ENCODE peak calls at places on chromosomes 4 and X, in seven cellular contexts. One of them, this sample, is unnamed.

GRCh38 chr4:96126227-96126626 is 286.3 kb downstream of the PDHA2 start:
- DNase-seq in LNCaP clone FGC: no peak
- DNase-seq in choroid plexus epithelial cell: no peak
- DNase-seq in lower lobe of right lung: no peak
- DNase-seq in progenitor cell of endocrine pancreas: no peak
- DNase-seq in cardiac fibroblast: no peak
- DNase-seq in fibroblast of pulmonary artery: no peak
- DNase-seq in this sample: no peak

GRCh38 chr4:113468165-113469022 is 293.1 kb downstream of the CAMK2D start:
- DNase-seq in fibroblast of pulmonary artery: peak; percentile 100
- DNase-seq in LNCaP clone FGC: no peak
- DNase-seq in choroid plexus epithelial cell: peak; percentile 100
- DNase-seq in lower lobe of right lung: peak; percentile 73
- DNase-seq in cardiac fibroblast: peak; percentile 100
- DNase-seq in progenitor cell of endocrine pancreas: no peak
- DNase-seq in this sample: peak; percentile 52

GRCh38 chr4:173801876-173802713 is 272.1 kb upstream of the HAND2 start:
- DNase-seq in lower lobe of right lung: no peak
- DNase-seq in cardiac fibroblast: no peak
- DNase-seq in progenitor cell of endocrine pancreas: no peak
- DNase-seq in fibroblast of pulmonary artery: peak; percentile 7
- DNase-seq in choroid plexus epithelial cell: no peak
- DNase-seq in LNCaP clone FGC: no peak
- DNase-seq in this sample: no peak

GRCh38 chrX:40403757-40404156 is 177.0 kb upstream of the ATP6AP2 start:
- DNase-seq in choroid plexus epithelial cell: no peak
- DNase-seq in fibroblast of pulmonary artery: no peak
- DNase-seq in lower lobe of right lung: no peak
- DNase-seq in LNCaP clone FGC: no peak
- DNase-seq in cardiac fibroblast: no peak
- DNase-seq in progenitor cell of endocrine pancreas: no peak
- DNase-seq in this sample: no peak

GRCh38 chr4:142091085-142091513 is 454.7 kb downstream of the IL15 start:
- DNase-seq in cardiac fibroblast: peak; percentile 100
- DNase-seq in choroid plexus epithelial cell: peak; percentile 83
- DNase-seq in LNCaP clone FGC: no peak
- DNase-seq in lower lobe of right lung: no peak
- DNase-seq in fibroblast of pulmonary artery: peak; percentile 100
- DNase-seq in progenitor cell of endocrine pancreas: no peak
- DNase-seq in this sample: peak; percentile 23

GRCh38 chrX:96425204-96425603 is 259.4 kb upstream of the DIAPH2 start:
- DNase-seq in fibroblast of pulmonary artery: peak; percentile 20
- DNase-seq in progenitor cell of endocrine pancreas: no peak
- DNase-seq in cardiac fibroblast: no peak
- DNase-seq in choroid plexus epithelial cell: no peak
- DNase-seq in LNCaP clone FGC: no peak
- DNase-seq in lower lobe of right lung: no peak
- DNase-seq in this sample: no peak

GRCh38 chrX:123203772-123204171 is 19.7 kb downstream of the GRIA3 start:
- DNase-seq in choroid plexus epithelial cell: no peak
- DNase-seq in progenitor cell of endocrine pancreas: no peak
- DNase-seq in lower lobe of right lung: no peak
- DNase-seq in LNCaP clone FGC: no peak
- DNase-seq in cardiac fibroblast: no peak
- DNase-seq in fibroblast of pulmonary artery: no peak
- DNase-seq in this sample: no peak

GRCh38 chr4:28177641-28178040 is 1317.0 kb downstream of the STIM2 start:
- DNase-seq in choroid plexus epithelial cell: no peak
- DNase-seq in LNCaP clone FGC: no peak
- DNase-seq in progenitor cell of endocrine pancreas: no peak
- DNase-seq in cardiac fibroblast: no peak
- DNase-seq in fibroblast of pulmonary artery: no peak
- DNase-seq in lower lobe of right lung: no peak
- DNase-seq in this sample: no peak

GRCh38 chr4:76969941-76970529 is 20.5 kb downstream of the SEPTIN11 start:
- DNase-seq in cardiac fibroblast: no peak
- DNase-seq in progenitor cell of endocrine pancreas: no peak
- DNase-seq in LNCaP clone FGC: no peak
- DNase-seq in fibroblast of pulmonary artery: no peak
- DNase-seq in lower lobe of right lung: no peak
- DNase-seq in choroid plexus epithelial cell: no peak
- DNase-seq in this sample: no peak

GRCh38 chr4:152508386-152508785 is 27.5 kb downstream of the FBXW7 start:
- DNase-seq in choroid plexus epithelial cell: no peak
- DNase-seq in cardiac fibroblast: no peak
- DNase-seq in fibroblast of pulmonary artery: no peak
- DNase-seq in lower lobe of right lung: no peak
- DNase-seq in LNCaP clone FGC: no peak
- DNase-seq in progenitor cell of endocrine pancreas: no peak
- DNase-seq in this sample: no peak

GRCh38 chrX:95764972-95765451 is 919.6 kb upstream of the DIAPH2 start:
- DNase-seq in choroid plexus epithelial cell: peak; percentile 56
- DNase-seq in progenitor cell of endocrine pancreas: peak; percentile 11
- DNase-seq in lower lobe of right lung: no peak
- DNase-seq in LNCaP clone FGC: peak; percentile 52
- DNase-seq in cardiac fibroblast: peak; percentile 62
- DNase-seq in fibroblast of pulmonary artery: peak; percentile 64
- DNase-seq in this sample: no peak

GRCh38 chr4:169117591-169118081 is 107.6 kb upstream of the CBR4 start:
- DNase-seq in cardiac fibroblast: peak; percentile 89
- DNase-seq in LNCaP clone FGC: no peak
- DNase-seq in choroid plexus epithelial cell: peak; percentile 70
- DNase-seq in fibroblast of pulmonary artery: peak; percentile 72
- DNase-seq in progenitor cell of endocrine pancreas: no peak
- DNase-seq in lower lobe of right lung: no peak
- DNase-seq in this sample: no peak

GRCh38 chr4:38625508-38625907 is 38.5 kb upstream of the KLF3 start:
- DNase-seq in progenitor cell of endocrine pancreas: no peak
- DNase-seq in fibroblast of pulmonary artery: no peak
- DNase-seq in lower lobe of right lung: no peak
- DNase-seq in choroid plexus epithelial cell: no peak
- DNase-seq in cardiac fibroblast: no peak
- DNase-seq in LNCaP clone FGC: no peak
- DNase-seq in this sample: no peak

GRCh38 chrX:15749642-15750610 is 11.9 kb downstream of the CA5B start:
- DNase-seq in progenitor cell of endocrine pancreas: no peak
- DNase-seq in choroid plexus epithelial cell: no peak
- DNase-seq in cardiac fibroblast: peak; percentile 30
- DNase-seq in fibroblast of pulmonary artery: no peak
- DNase-seq in lower lobe of right lung: peak; percentile 44
- DNase-seq in LNCaP clone FGC: no peak
- DNase-seq in this sample: no peak

GRCh38 chr4:78534286-78534955 is 17.1 kb upstream of the ANXA3 start:
- DNase-seq in progenitor cell of endocrine pancreas: no peak
- DNase-seq in lower lobe of right lung: no peak
- DNase-seq in choroid plexus epithelial cell: no peak
- DNase-seq in LNCaP clone FGC: no peak
- DNase-seq in cardiac fibroblast: no peak
- DNase-seq in fibroblast of pulmonary artery: no peak
- DNase-seq in this sample: peak; percentile 77

GRCh38 chrX:13094374-13094773 is 50.0 kb upstream of the FAM9C start:
- DNase-seq in cardiac fibroblast: no peak
- DNase-seq in choroid plexus epithelial cell: no peak
- DNase-seq in lower lobe of right lung: no peak
- DNase-seq in progenitor cell of endocrine pancreas: no peak
- DNase-seq in fibroblast of pulmonary artery: no peak
- DNase-seq in LNCaP clone FGC: no peak
- DNase-seq in this sample: no peak

GRCh38 chrX:122866527-122866926 is 317.6 kb upstream of the GRIA3 start:
- DNase-seq in choroid plexus epithelial cell: peak; percentile 83
- DNase-seq in LNCaP clone FGC: no peak
- DNase-seq in lower lobe of right lung: no peak
- DNase-seq in cardiac fibroblast: peak; percentile 93
- DNase-seq in progenitor cell of endocrine pancreas: no peak
- DNase-seq in fibroblast of pulmonary artery: peak; percentile 79
- DNase-seq in this sample: no peak

GRCh38 chrX:19839770-19840254 is 47.6 kb downstream of the SH3KBP1 start:
- DNase-seq in progenitor cell of endocrine pancreas: no peak
- DNase-seq in fibroblast of pulmonary artery: no peak
- DNase-seq in choroid plexus epithelial cell: no peak
- DNase-seq in LNCaP clone FGC: no peak
- DNase-seq in cardiac fibroblast: no peak
- DNase-seq in lower lobe of right lung: no peak
- DNase-seq in this sample: no peak

GRCh38 chr4:189261475-189261874 is 679.2 kb upstream of the FRG1 start:
- DNase-seq in LNCaP clone FGC: no peak
- DNase-seq in cardiac fibroblast: no peak
- DNase-seq in lower lobe of right lung: no peak
- DNase-seq in choroid plexus epithelial cell: no peak
- DNase-seq in progenitor cell of endocrine pancreas: no peak
- DNase-seq in fibroblast of pulmonary artery: no peak
- DNase-seq in this sample: no peak

GRCh38 chr4:6986067-6986780 is 56.9 kb upstream of the TADA2B start:
- DNase-seq in cardiac fibroblast: peak; percentile 83
- DNase-seq in progenitor cell of endocrine pancreas: no peak
- DNase-seq in choroid plexus epithelial cell: peak; percentile 86
- DNase-seq in lower lobe of right lung: peak; percentile 64
- DNase-seq in fibroblast of pulmonary artery: peak; percentile 75
- DNase-seq in LNCaP clone FGC: no peak
- DNase-seq in this sample: no peak
- TF ChIP-seq CTCF in cardiac fibroblast: no peak
- TF ChIP-seq CTCF in progenitor cell of endocrine pancreas: peak; percentile 10
- TF ChIP-seq CTCF in choroid plexus epithelial cell: no peak
- TF ChIP-seq CTCF in lower lobe of right lung: no peak
- TF ChIP-seq CTCF in fibroblast of pulmonary artery: no peak
- TF ChIP-seq CTCF in LNCaP clone FGC: no peak
- TF ChIP-seq CTCF in this sample: no peak

GRCh38 chr4:128298852-128299251 is 11.2 kb upstream of the PGRMC2 start:
- DNase-seq in lower lobe of right lung: no peak
- DNase-seq in cardiac fibroblast: no peak
- DNase-seq in choroid plexus epithelial cell: no peak
- DNase-seq in fibroblast of pulmonary artery: no peak
- DNase-seq in progenitor cell of endocrine pancreas: no peak
- DNase-seq in LNCaP clone FGC: no peak
- DNase-seq in this sample: no peak
- TF ChIP-seq CTCF in lower lobe of right lung: no peak
- TF ChIP-seq CTCF in cardiac fibroblast: no peak
- TF ChIP-seq CTCF in choroid plexus epithelial cell: no peak
- TF ChIP-seq CTCF in fibroblast of pulmonary artery: no peak
- TF ChIP-seq CTCF in progenitor cell of endocrine pancreas: no peak
- TF ChIP-seq CTCF in LNCaP clone FGC: no peak
- TF ChIP-seq CTCF in this sample: no peak

GRCh38 chr4:84594724-84595123 is 11.8 kb downstream of the CDS1 start:
- DNase-seq in lower lobe of right lung: no peak
- DNase-seq in choroid plexus epithelial cell: no peak
- DNase-seq in progenitor cell of endocrine pancreas: no peak
- DNase-seq in fibroblast of pulmonary artery: no peak
- DNase-seq in cardiac fibroblast: no peak
- DNase-seq in LNCaP clone FGC: no peak
- DNase-seq in this sample: no peak

GRCh38 chr4:84596826-84597225 is 13.9 kb downstream of the CDS1 start:
- DNase-seq in lower lobe of right lung: peak; percentile 71
- DNase-seq in fibroblast of pulmonary artery: no peak
- DNase-seq in cardiac fibroblast: no peak
- DNase-seq in LNCaP clone FGC: no peak
- DNase-seq in progenitor cell of endocrine pancreas: no peak
- DNase-seq in choroid plexus epithelial cell: no peak
- DNase-seq in this sample: no peak

GRCh38 chr4:84597450-84597849 is 14.5 kb downstream of the CDS1 start:
- DNase-seq in progenitor cell of endocrine pancreas: no peak
- DNase-seq in choroid plexus epithelial cell: no peak
- DNase-seq in LNCaP clone FGC: no peak
- DNase-seq in fibroblast of pulmonary artery: no peak
- DNase-seq in cardiac fibroblast: no peak
- DNase-seq in lower lobe of right lung: no peak
- DNase-seq in this sample: no peak
- TF ChIP-seq CTCF in progenitor cell of endocrine pancreas: no peak
- TF ChIP-seq CTCF in choroid plexus epithelial cell: no peak
- TF ChIP-seq CTCF in LNCaP clone FGC: no peak
- TF ChIP-seq CTCF in fibroblast of pulmonary artery: no peak
- TF ChIP-seq CTCF in cardiac fibroblast: no peak
- TF ChIP-seq CTCF in lower lobe of right lung: no peak
- TF ChIP-seq CTCF in this sample: no peak

GRCh38 chr4:68076194-68076593 is 53.5 kb downstream of the TMPRSS11F start:
- DNase-seq in cardiac fibroblast: no peak
- DNase-seq in fibroblast of pulmonary artery: no peak
- DNase-seq in lower lobe of right lung: no peak
- DNase-seq in LNCaP clone FGC: no peak
- DNase-seq in progenitor cell of endocrine pancreas: no peak
- DNase-seq in choroid plexus epithelial cell: no peak
- DNase-seq in this sample: no peak
- TF ChIP-seq CTCF in cardiac fibroblast: no peak
- TF ChIP-seq CTCF in fibroblast of pulmonary artery: no peak
- TF ChIP-seq CTCF in lower lobe of right lung: no peak
- TF ChIP-seq CTCF in LNCaP clone FGC: peak; percentile 19
- TF ChIP-seq CTCF in progenitor cell of endocrine pancreas: no peak
- TF ChIP-seq CTCF in choroid plexus epithelial cell: no peak
- TF ChIP-seq CTCF in this sample: no peak

This sample was measured in breast epithelium.